ENCODE peak calls at places on chromosomes 5 and 9, in five cellular contexts. Q is neuronal stem cell, U is mesenchymal stem cell, P is trophoblast cell, R is H1. I is an unnamed sample.

GRCh38 chr9:34716711-34717110 is 6.8 kb upstream of the CCL21 start:
- DNase-seq in Q (no peak), U (no peak), P (no peak), R (no peak), I (no peak)

GRCh38 chr5:7364226-7364875 is 31.6 kb upstream of the ADCY2 start:
- DNase-seq in U (no peak), P (no peak), Q (no peak), R (no peak), I (no peak)

GRCh38 chr5:82150562-82150961 is 127.6 kb downstream of the RPS23 start:
- DNase-seq in U (no peak), Q (no peak), R (no peak), P (no peak), I (no peak)

GRCh38 chr9:88197781-88198345 is 59.6 kb upstream of the SPATA31C2 start:
- DNase-seq in Q (no peak), R (no peak), P (peak), U (peak), I (no peak)

GRCh38 chr9:135219676-135220600 is 132.5 kb downstream of the OLFM1 start:
- DNase-seq in R (no peak), Q (no peak), U (no peak), P (no peak), I (peak)

GRCh38 chr5:136028782-136029742 is at the start of gene TGFBI:
- DNase-seq in R (peak), U (peak), Q (peak), P (peak), I (peak)

GRCh38 chr5:64796301-64796700 is 27.6 kb downstream of the CWC27 start:
- DNase-seq in U (no peak), R (no peak), Q (no peak), P (no peak), I (no peak)

GRCh38 chr9:111896942-111897830 is 572 bp downstream of the UGCG start:
- DNase-seq in U (no peak), R (peak), P (peak), Q (no peak), I (peak)

GRCh38 chr9:136326061-136326776 is 1.1 kb upstream of the GPSM1 start:
- DNase-seq in U (peak), P (no peak), R (peak), Q (no peak), I (peak)

GRCh38 chr9:124344291-124345050 is 70.8 kb downstream of the PSMB7 start:
- DNase-seq in R (no peak), U (no peak), Q (no peak), P (no peak), I (no peak)

GRCh38 chr5:138465288-138466057 is at the start of gene EGR1:
- DNase-seq in U (peak), Q (peak), R (peak), P (peak), I (peak)

GRCh38 chr5:163910226-163910625 is 404.8 kb downstream of the MAT2B start:
- DNase-seq in P (no peak), Q (no peak), U (no peak), R (no peak), I (no peak)

GRCh38 chr5:84058561-84058960 is 326.1 kb downstream of the EDIL3 start:
- DNase-seq in P (no peak), R (no peak), Q (no peak), U (no peak), I (no peak)

GRCh38 chr5:121396716-121397115 is 455.0 kb upstream of the FTMT start:
- DNase-seq in Q (no peak), U (no peak), R (no peak), P (no peak), I (no peak)

GRCh38 chr9:13089721-13090120 is 189.8 kb downstream of the MPDZ start:
- DNase-seq in R (no peak), P (no peak), Q (no peak), U (no peak), I (no peak)

GRCh38 chr9:112556497-112557085 is 70.0 kb downstream of the KIAA1958 start:
- DNase-seq in P (peak), Q (no peak), U (peak), R (no peak), I (no peak)

GRCh38 chr9:38178282-38178681 is 109.3 kb upstream of the SHB start:
- DNase-seq in P (peak), R (no peak), U (no peak), Q (no peak), I (no peak)

GRCh38 chr5:177163500-177163899 is 29.9 kb downstream of the NSD1 start:
- DNase-seq in R (no peak), Q (no peak), U (no peak), P (no peak), I (no peak)

GRCh38 chr5:164184158-164184557 is 678.7 kb downstream of the MAT2B start:
- DNase-seq in Q (peak), U (no peak), R (peak), P (no peak), I (no peak)

GRCh38 chr5:160479220-160479619 is 57.6 kb downstream of the PTTG1 start:
- DNase-seq in Q (no peak), U (no peak), P (no peak), R (no peak), I (no peak)

GRCh38 chr9:124453586-124454191 is 3.4 kb downstream of the ADGRD2 start:
- DNase-seq in Q (no peak), P (no peak), R (peak), U (no peak), I (peak)

GRCh38 chr5:75632321-75632720 is 21.1 kb downstream of the ANKDD1B start:
- DNase-seq in U (no peak), Q (no peak), P (no peak), R (no peak), I (no peak)

DNA sequence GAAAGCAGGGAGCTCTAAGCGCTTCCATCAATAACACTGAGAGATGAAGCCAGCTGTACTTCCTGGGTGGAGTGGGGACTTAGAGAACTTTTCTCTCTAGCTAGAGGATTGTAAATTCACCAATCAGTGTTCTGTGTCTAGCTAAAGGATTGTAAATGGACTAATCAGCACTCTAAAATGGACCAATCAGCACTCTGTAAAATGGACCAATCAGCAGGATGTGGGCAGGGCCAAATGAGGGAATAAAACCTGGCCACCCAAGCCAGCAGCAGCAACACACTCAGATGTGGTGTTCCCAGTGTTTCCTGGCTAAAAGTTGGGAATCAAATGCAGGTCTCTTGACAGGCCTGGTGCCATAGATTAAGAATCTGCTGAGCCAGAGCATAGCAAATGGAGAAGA is 60.5 kb downstream of the ALDH7A1 start:
- DNase-seq in P (no peak), R (peak), U (no peak), Q (no peak), I (no peak)
- H2BK12ac ChIP-seq in P (no peak), R (no peak), U (no peak), Q (no peak), I (no peak)

GRCh38 chr5:15350614-15351013 is 149.4 kb upstream of the FBXL7 start:
- DNase-seq in R (no peak), U (no peak), Q (no peak), P (no peak), I (no peak)

GRCh38 chr5:15344954-15345353 is 155.0 kb upstream of the FBXL7 start:
- DNase-seq in R (no peak), Q (no peak), P (no peak), U (no peak), I (no peak)

DNA sequence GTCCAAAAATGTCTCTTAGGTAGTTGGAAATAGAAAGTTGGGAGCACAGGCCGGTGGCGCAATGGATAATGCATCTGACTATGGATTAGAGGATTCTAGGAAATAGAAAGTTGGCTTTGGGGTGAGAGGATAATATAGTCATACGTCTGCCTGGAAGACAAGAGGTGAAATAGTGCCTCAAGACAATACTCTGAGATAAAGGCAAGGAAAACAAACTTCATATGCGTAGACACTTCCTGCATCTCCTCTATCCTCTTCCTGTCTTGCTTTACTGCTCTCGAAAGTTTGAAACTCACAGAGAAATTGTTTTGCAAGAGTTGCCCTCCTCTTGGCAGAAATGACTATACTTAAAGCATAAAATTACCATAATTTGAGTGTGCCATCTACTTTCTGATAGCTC is 153.2 kb upstream of the FBXL7 start:
- DNase-seq in Q (no peak), R (no peak), U (no peak), P (no peak), I (no peak)
- H3K27ac ChIP-seq in Q (no peak), R (no peak), U (no peak), P (no peak), I (no peak)

GRCh38 chr5:173780356-173781234 is 107.6 kb upstream of the CPEB4 start:
- DNase-seq in R (no peak), P (no peak), U (peak), Q (no peak), I (no peak)

GRCh38 chr5:173777669-173778068 is 110.5 kb upstream of the CPEB4 start:
- DNase-seq in P (no peak), R (no peak), U (no peak), Q (no peak), I (no peak)

GRCh38 chr5:173777149-173777548 is 111.0 kb upstream of the CPEB4 start:
- DNase-seq in U (no peak), R (no peak), P (no peak), Q (no peak), I (no peak)

GRCh38 chr5:173778152-173778782 is 109.9 kb upstream of the CPEB4 start:
- DNase-seq in R (no peak), Q (no peak), U (no peak), P (no peak), I (no peak)

GRCh38 chr5:173778784-173779304 is 109.3 kb upstream of the CPEB4 start:
- DNase-seq in U (peak), Q (no peak), R (no peak), P (peak), I (no peak)
- H2BK12ac ChIP-seq in U (peak), Q (no peak), R (no peak), P (no peak), I (no peak)

GRCh38 chr9:109969559-109970237 is 189.7 kb downstream of the PALM2AKAP2 start:
- DNase-seq in P (no peak), R (no peak), U (no peak), Q (no peak), I (no peak)
- H3K27ac ChIP-seq in P (no peak), R (no peak), U (no peak), Q (no peak), I (no peak)

GRCh38 chr9:76354221-76354620 is 40.0 kb downstream of the RFK start:
- DNase-seq in Q (no peak), R (no peak), P (no peak), U (no peak), I (no peak)

GRCh38 chr9:76352026-76352620 is 42.1 kb downstream of the RFK start:
- DNase-seq in Q (no peak), R (no peak), U (no peak), P (peak), I (no peak)

GRCh38 chr9:76349865-76350264 is 44.4 kb downstream of the RFK start:
- DNase-seq in Q (no peak), R (no peak), P (peak), U (no peak), I (no peak)

GRCh38 chr9:76353280-76353679 is 40.9 kb downstream of the RFK start:
- DNase-seq in U (peak), P (no peak), Q (no peak), R (no peak), I (no peak)

DNA sequence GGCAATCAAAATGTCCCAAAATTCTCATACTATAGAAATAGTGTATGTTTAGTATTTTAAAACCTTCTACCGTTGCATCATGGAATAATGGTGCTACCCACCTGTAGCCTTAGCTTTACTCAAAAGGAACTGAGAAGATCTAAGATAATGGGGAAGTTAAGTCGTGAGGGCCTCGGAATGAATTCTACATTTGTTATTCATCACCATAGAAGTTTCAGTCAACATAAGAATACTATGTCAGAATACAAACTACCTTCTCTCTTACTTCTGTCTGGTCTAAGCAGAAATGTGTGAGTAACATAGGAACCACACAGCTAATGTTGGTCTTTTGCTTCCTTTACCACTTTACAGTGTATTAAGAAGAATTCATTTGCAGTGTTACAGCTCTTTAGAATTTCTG is 43.2 kb downstream of the RFK start:
- DNase-seq in U (no peak), R (no peak), Q (no peak), P (peak), I (no peak)
- H2BK12ac ChIP-seq in U (no peak), R (no peak), Q (no peak), P (no peak), I (no peak)

GRCh38 chr9:117825609-117826347 is 121.6 kb downstream of the TLR4 start:
- DNase-seq in Q (no peak), R (no peak), P (no peak), U (no peak), I (no peak)
- H3K27ac ChIP-seq in Q (no peak), R (no peak), P (no peak), U (no peak), I (no peak)

GRCh38 chr5:150618588-150619281 is 21.7 kb upstream of the SYNPO start:
- DNase-seq in P (no peak), R (no peak), Q (no peak), U (no peak), I (no peak)
- H2BK12ac ChIP-seq in P (no peak), R (no peak), Q (no peak), U (no peak), I (no peak)

GRCh38 chr5:178228609-178229008 is 4.0 kb downstream of the PHYKPL start:
- DNase-seq in R (no peak), P (no peak), U (no peak), Q (no peak), I (no peak)
- H3K27ac ChIP-seq in R (no peak), P (no peak), U (no peak), Q (no peak), I (no peak)

GRCh38 chr5:89606901-89607554 is 724.0 kb upstream of the MEF2C start:
- DNase-seq in Q (no peak), U (no peak), R (no peak), P (no peak), I (no peak)
- H2BK12ac ChIP-seq in Q (no peak), U (no peak), R (no peak), P (no peak), I (no peak)

GRCh38 chr5:57179262-57179960 is 5.6 kb downstream of the GPBP1 start:
- DNase-seq in R (no peak), P (no peak), Q (no peak), U (no peak), I (no peak)

GRCh38 chr5:57174850-57175525 is 1.1 kb downstream of the GPBP1 start:
- DNase-seq in R (no peak), U (no peak), P (peak), Q (no peak), I (no peak)

GRCh38 chr5:57175586-57175985 is 1.7 kb downstream of the GPBP1 start:
- DNase-seq in R (no peak), P (no peak), Q (no peak), U (peak), I (no peak)

GRCh38 chr5:57176350-57176857 is 2.5 kb downstream of the GPBP1 start:
- DNase-seq in U (peak), R (no peak), Q (no peak), P (no peak), I (no peak)

GRCh38 chr5:57177479-57178156 is 3.8 kb downstream of the GPBP1 start:
- DNase-seq in Q (no peak), U (no peak), R (no peak), P (no peak), I (no peak)
- H3K27ac ChIP-seq in Q (no peak), U (no peak), R (no peak), P (no peak), I (no peak)